ENCODE peak calls at places on chromosomes 16 and 17, in five cellular contexts. E is NCI-H748 treated with DMSO at 0.1 percent for 48 hours; X is activated CD4-positive, alpha-beta memory T cell treated with anti-CD3 and anti-CD28 coated beads for 36 hours; M is GM06990; V is AG10803. J is an unnamed sample.

GRCh38 chr16:64679976-64680375 is 441.9 kb downstream of the CDH11 start:
- DNase-seq in E (no peak), V (no peak), M (no peak), X (no peak), J (no peak)

GRCh38 chr16:81214745-81215166 is 23.7 kb upstream of the BCO1 start:
- DNase-seq in V (peak; percentile 33), E (no peak), X (peak; percentile 15), M (no peak), J (no peak)

GRCh38 chr17:41777579-41778188 is 8.8 kb downstream of the JUP start:
- DNase-seq in X (no peak), V (peak; percentile 79), E (peak; percentile 48), M (no peak), J (peak; percentile 95)

GRCh38 chr17:2076461-2076984 is 21.6 kb downstream of the HIC1 start:
- DNase-seq in V (peak; percentile 50), X (no peak), M (no peak), E (no peak), J (no peak)

GRCh38 chr17:41544497-41544896 is 16.4 kb upstream of the KRT19 start:
- DNase-seq in X (no peak), E (no peak), V (no peak), M (no peak), J (peak; percentile 82)

GRCh38 chr16:30977502-30977901 is 7.5 kb upstream of the HSD3B7 start:
- DNase-seq in M (no peak), E (no peak), X (peak; percentile 36), V (no peak), J (no peak)

GRCh38 chr16:14284930-14285541 is 213.9 kb downstream of the MRTFB start:
- DNase-seq in X (no peak), E (peak; percentile 46), V (peak; percentile 67), M (peak; percentile 58), J (no peak)

GRCh38 chr17:6231465-6231864 is 161.3 kb downstream of the WSCD1 start:
- DNase-seq in V (no peak), M (no peak), X (no peak), E (no peak), J (no peak)

GRCh38 chr17:80708497-80708896 is 163.9 kb downstream of the RPTOR start:
- DNase-seq in X (no peak), M (no peak), V (no peak), E (no peak), J (no peak)

GRCh38 chr17:66351053-66351452 is 48.6 kb downstream of the PRKCA start:
- DNase-seq in V (no peak), E (no peak), X (no peak), M (no peak), J (peak; percentile 66)

GRCh38 chr17:52419256-52419655 is 260.7 kb upstream of the CA10 start:
- DNase-seq in X (no peak), E (no peak), V (no peak), M (no peak), J (no peak)

GRCh38 chr17:77345260-77345910 is 204.6 kb downstream of the SEC14L1 start:
- DNase-seq in V (no peak), X (no peak), M (no peak), E (no peak), J (no peak)

GRCh38 chr16:53084141-53084541 is 29.4 kb downstream of the CHD9 start:
- DNase-seq in V (no peak), X (no peak), M (no peak), E (no peak), J (no peak)

GRCh38 chr16:55021595-55022475 is 91.2 kb downstream of the IRX5 start:
- DNase-seq in M (no peak), X (no peak), E (peak; percentile 20), V (peak; percentile 33), J (peak; percentile 77)

GRCh38 chr16:27430923-27431484 is 29.0 kb downstream of the IL21R start:
- DNase-seq in X (peak; percentile 36), E (no peak), V (peak; percentile 32), M (peak; percentile 76), J (no peak)

GRCh38 chr16:64362193-64362592 is 759.7 kb downstream of the CDH11 start:
- DNase-seq in E (no peak), X (no peak), M (no peak), V (peak; percentile 26), J (peak; percentile 54)

GRCh38 chr17:44281570-44281969 is 13.6 kb upstream of the SLC4A1 start:
- DNase-seq in X (no peak), V (no peak), E (no peak), M (no peak), J (no peak)

GRCh38 chr17:2709173-2709661 is 2.3 kb downstream of the CLUH start:
- DNase-seq in X (peak; percentile 22), M (peak; percentile 63), E (no peak), V (peak; percentile 15), J (no peak)

GRCh38 chr16:65446441-65446840 is 324.6 kb upstream of the CDH11 start:
- DNase-seq in M (no peak), E (no peak), X (no peak), V (no peak), J (no peak)

GRCh38 chr17:38791162-38791561 is 8.2 kb downstream of the PIP4K2B start:
- DNase-seq in X (no peak), V (no peak), E (no peak), M (no peak), J (no peak)

GRCh38 chr17:7404737-7405412 is 978 bp upstream of the TMEM256 start:
- DNase-seq in V (no peak), M (no peak), E (peak; percentile 62), X (peak; percentile 78), J (no peak)

GRCh38 chr16:65490296-65490695 is 368.4 kb upstream of the CDH11 start:
- DNase-seq in X (no peak), M (no peak), V (no peak), E (no peak), J (no peak)

GRCh38 chr17:72370819-72371218 is 250.0 kb downstream of the SOX9 start:
- DNase-seq in M (no peak), X (no peak), E (no peak), V (peak; percentile 59), J (peak; percentile 64)